ENCODE peak calls at places on chromosome 6, in four cellular contexts. One of them, this sample, is unnamed.

GRCh38 chr6:118786696-118787453 is 107.1 kb upstream of the ASF1A start:
- DNase-seq in bronchial epithelial cell: no peak
- DNase-seq in H7: no peak
- DNase-seq in HEK293T: no peak
- DNase-seq in this sample: no peak

GRCh38 chr6:31776563-31776960 is 566 bp downstream of the VWA7 start:
- DNase-seq in HEK293T: no peak
- DNase-seq in H7: peak
- DNase-seq in bronchial epithelial cell: no peak
- DNase-seq in this sample: no peak

GRCh38 chr6:35497571-35498406 is 910 bp upstream of the TEAD3 start:
- DNase-seq in H7: peak
- DNase-seq in bronchial epithelial cell: peak
- DNase-seq in HEK293T: peak
- DNase-seq in this sample: no peak

GRCh38 chr6:121645100-121645745 is 209.8 kb downstream of the GJA1 start:
- DNase-seq in bronchial epithelial cell: no peak
- DNase-seq in HEK293T: no peak
- DNase-seq in H7: no peak
- DNase-seq in this sample: no peak

GRCh38 chr6:129852257-129852858 is 8.8 kb downstream of the TMEM244 start:
- DNase-seq in H7: no peak
- DNase-seq in bronchial epithelial cell: peak
- DNase-seq in HEK293T: no peak
- DNase-seq in this sample: no peak

GRCh38 chr6:90175627-90176538 is 120.8 kb downstream of the BACH2 start:
- DNase-seq in HEK293T: no peak
- DNase-seq in H7: no peak
- DNase-seq in bronchial epithelial cell: peak
- DNase-seq in this sample: peak

GRCh38 chr6:104229057-104229456 is 630.7 kb downstream of the HACE1 start:
- DNase-seq in bronchial epithelial cell: no peak
- DNase-seq in H7: no peak
- DNase-seq in HEK293T: no peak
- DNase-seq in this sample: no peak

GRCh38 chr6:145247677-145248419 is 487.5 kb downstream of the EPM2A start:
- DNase-seq in HEK293T: peak
- DNase-seq in bronchial epithelial cell: peak
- DNase-seq in H7: no peak
- DNase-seq in this sample: peak

GRCh38 chr6:127690092-127690491 is 113.1 kb downstream of the C6orf58 start:
- DNase-seq in HEK293T: peak
- DNase-seq in bronchial epithelial cell: peak
- DNase-seq in H7: peak
- DNase-seq in this sample: peak

GRCh38 chr6:27752038-27752885 is 159.9 kb downstream of the OR2B2 start:
- DNase-seq in H7: peak
- DNase-seq in bronchial epithelial cell: peak
- DNase-seq in HEK293T: peak
- DNase-seq in this sample: peak

GRCh38 chr6:62746968-62747367 is 460.9 kb upstream of the KHDRBS2 start:
- DNase-seq in bronchial epithelial cell: no peak
- DNase-seq in H7: no peak
- DNase-seq in HEK293T: no peak
- DNase-seq in this sample: no peak

GRCh38 chr6:14841901-14842421 is 403.9 kb upstream of the JARID2 start:
- DNase-seq in HEK293T: no peak
- DNase-seq in H7: no peak
- DNase-seq in bronchial epithelial cell: peak
- DNase-seq in this sample: peak

GRCh38 chr6:133546098-133546497 is 304.9 kb downstream of the EYA4 start:
- DNase-seq in HEK293T: no peak
- DNase-seq in bronchial epithelial cell: no peak
- DNase-seq in H7: no peak
- DNase-seq in this sample: no peak

GRCh38 chr6:14729186-14729871 is 516.5 kb upstream of the JARID2 start:
- DNase-seq in bronchial epithelial cell: no peak
- DNase-seq in H7: no peak
- DNase-seq in HEK293T: no peak
- DNase-seq in this sample: no peak

GRCh38 chr6:151723152-151723551 is 84.3 kb upstream of the ESR1 start:
- DNase-seq in HEK293T: no peak
- DNase-seq in bronchial epithelial cell: no peak
- DNase-seq in H7: no peak
- DNase-seq in this sample: no peak

GRCh38 chr6:99790679-99791078 is 184.0 kb downstream of the PRDM13 start:
- DNase-seq in H7: no peak
- DNase-seq in HEK293T: no peak
- DNase-seq in bronchial epithelial cell: peak
- DNase-seq in this sample: peak

GRCh38 chr6:81235512-81235911 is 517.0 kb downstream of the TENT5A start:
- DNase-seq in HEK293T: no peak
- DNase-seq in bronchial epithelial cell: no peak
- DNase-seq in H7: no peak
- DNase-seq in this sample: no peak

GRCh38 chr6:43739642-43740091 is 30.3 kb upstream of the VEGFA start:
- DNase-seq in bronchial epithelial cell: no peak
- DNase-seq in H7: peak
- DNase-seq in HEK293T: no peak
- DNase-seq in this sample: no peak

GRCh38 chr6:133610271-133610840 is 278.6 kb upstream of the TCF21 start:
- DNase-seq in HEK293T: no peak
- DNase-seq in bronchial epithelial cell: peak
- DNase-seq in H7: no peak
- DNase-seq in this sample: peak